ENCODE peak calls at places on chromosomes 5 and 9, in eight cellular contexts. One of them, this sample, is unnamed.
A peak's percentile ranks its signal among the peaks of the same experiment; 100 is the strongest.

GRCh38 chr5:82798676-82799075 is 278.5 kb downstream of the TMEM167A start:
- DNase-seq in kidney epithelial cell: no peak
- DNase-seq in NCI-H510A: no peak
- DNase-seq in A549: no peak
- DNase-seq in AG10803: no peak
- DNase-seq in T-cell: no peak
- DNase-seq in H4: no peak
- DNase-seq in NCI-H748 treated with DMSO at 0.1 percent for 48 hours: no peak
- DNase-seq in this sample: no peak

GRCh38 chr5:37835400-37835973 is 4.4 kb downstream of the GDNF start:
- DNase-seq in NCI-H510A: no peak
- DNase-seq in AG10803: no peak
- DNase-seq in T-cell: no peak
- DNase-seq in kidney epithelial cell: no peak
- DNase-seq in A549: no peak
- DNase-seq in NCI-H748 treated with DMSO at 0.1 percent for 48 hours: no peak
- DNase-seq in H4: no peak
- DNase-seq in this sample: no peak

GRCh38 chr5:111627862-111628261 is 115.5 kb upstream of the STARD4 start:
- DNase-seq in kidney epithelial cell: no peak
- DNase-seq in H4: no peak
- DNase-seq in AG10803: no peak
- DNase-seq in NCI-H748 treated with DMSO at 0.1 percent for 48 hours: no peak
- DNase-seq in NCI-H510A: no peak
- DNase-seq in T-cell: no peak
- DNase-seq in A549: no peak
- DNase-seq in this sample: no peak

GRCh38 chr5:149210968-149211495 is 60.6 kb upstream of the AFAP1L1 start:
- DNase-seq in T-cell: peak; percentile 21
- DNase-seq in kidney epithelial cell: no peak
- DNase-seq in NCI-H510A: no peak
- DNase-seq in NCI-H748 treated with DMSO at 0.1 percent for 48 hours: no peak
- DNase-seq in H4: peak; percentile 31
- DNase-seq in A549: no peak
- DNase-seq in AG10803: no peak
- DNase-seq in this sample: no peak

GRCh38 chr5:148259288-148259687 is 9.3 kb upstream of the SPINK13 start:
- DNase-seq in AG10803: no peak
- DNase-seq in H4: no peak
- DNase-seq in T-cell: no peak
- DNase-seq in NCI-H510A: no peak
- DNase-seq in NCI-H748 treated with DMSO at 0.1 percent for 48 hours: no peak
- DNase-seq in kidney epithelial cell: no peak
- DNase-seq in A549: no peak
- DNase-seq in this sample: no peak

GRCh38 chr9:135989722-135990467 is 28.7 kb upstream of the UBAC1 start:
- DNase-seq in NCI-H748 treated with DMSO at 0.1 percent for 48 hours: no peak
- DNase-seq in A549: no peak
- DNase-seq in kidney epithelial cell: no peak
- DNase-seq in T-cell: no peak
- DNase-seq in NCI-H510A: peak; percentile 59
- DNase-seq in AG10803: no peak
- DNase-seq in H4: no peak
- DNase-seq in this sample: no peak

GRCh38 chr5:176788091-176788490 is 22.3 kb upstream of the UNC5A start:
- DNase-seq in A549: no peak
- DNase-seq in H4: no peak
- DNase-seq in NCI-H748 treated with DMSO at 0.1 percent for 48 hours: no peak
- DNase-seq in NCI-H510A: no peak
- DNase-seq in AG10803: no peak
- DNase-seq in T-cell: no peak
- DNase-seq in kidney epithelial cell: no peak
- DNase-seq in this sample: no peak

GRCh38 chr9:119834064-119834620 is 464.9 kb upstream of the BRINP1 start:
- DNase-seq in NCI-H510A: no peak
- DNase-seq in NCI-H748 treated with DMSO at 0.1 percent for 48 hours: no peak
- DNase-seq in A549: no peak
- DNase-seq in AG10803: peak; percentile 2
- DNase-seq in T-cell: no peak
- DNase-seq in kidney epithelial cell: no peak
- DNase-seq in H4: no peak
- DNase-seq in this sample: no peak

GRCh38 chr5:124631874-124632550 is 114.4 kb downstream of the ZNF608 start:
- DNase-seq in T-cell: no peak
- DNase-seq in A549: no peak
- DNase-seq in kidney epithelial cell: no peak
- DNase-seq in H4: no peak
- DNase-seq in NCI-H510A: no peak
- DNase-seq in AG10803: no peak
- DNase-seq in NCI-H748 treated with DMSO at 0.1 percent for 48 hours: no peak
- DNase-seq in this sample: no peak

GRCh38 chr9:69946800-69947437 is 96.7 kb upstream of the MAMDC2 start:
- DNase-seq in A549: peak; percentile 84
- DNase-seq in NCI-H510A: no peak
- DNase-seq in T-cell: no peak
- DNase-seq in H4: peak; percentile 86
- DNase-seq in AG10803: peak; percentile 91
- DNase-seq in kidney epithelial cell: peak; percentile 83
- DNase-seq in NCI-H748 treated with DMSO at 0.1 percent for 48 hours: no peak
- DNase-seq in this sample: peak; percentile 88

GRCh38 chr9:6413365-6414263 is 615 bp downstream of the UHRF2 start:
- DNase-seq in T-cell: peak; percentile 6
- DNase-seq in NCI-H510A: no peak
- DNase-seq in kidney epithelial cell: no peak
- DNase-seq in NCI-H748 treated with DMSO at 0.1 percent for 48 hours: peak; percentile 59
- DNase-seq in AG10803: peak; percentile 10
- DNase-seq in H4: no peak
- DNase-seq in A549: peak; percentile 27
- DNase-seq in this sample: no peak

GRCh38 chr9:114005371-114006154 is 72.5 kb downstream of the AMBP start:
- DNase-seq in AG10803: no peak
- DNase-seq in NCI-H748 treated with DMSO at 0.1 percent for 48 hours: no peak
- DNase-seq in H4: no peak
- DNase-seq in A549: no peak
- DNase-seq in NCI-H510A: no peak
- DNase-seq in T-cell: no peak
- DNase-seq in kidney epithelial cell: no peak
- DNase-seq in this sample: no peak

GRCh38 chr9:115691097-115691496 is 462.5 kb upstream of the PAPPA start:
- DNase-seq in NCI-H510A: no peak
- DNase-seq in H4: peak; percentile 85
- DNase-seq in A549: peak; percentile 83
- DNase-seq in T-cell: no peak
- DNase-seq in AG10803: peak; percentile 99
- DNase-seq in NCI-H748 treated with DMSO at 0.1 percent for 48 hours: no peak
- DNase-seq in kidney epithelial cell: peak; percentile 92
- DNase-seq in this sample: peak; percentile 99

GRCh38 chr9:128689820-128690683 is 1.0 kb downstream of the SET start:
- DNase-seq in T-cell: peak; percentile 36
- DNase-seq in NCI-H748 treated with DMSO at 0.1 percent for 48 hours: no peak
- DNase-seq in H4: peak; percentile 47
- DNase-seq in AG10803: peak; percentile 34
- DNase-seq in kidney epithelial cell: no peak
- DNase-seq in A549: peak; percentile 70
- DNase-seq in NCI-H510A: no peak
- DNase-seq in this sample: no peak

GRCh38 chr5:174585472-174585871 is 138.9 kb upstream of the MSX2 start:
- DNase-seq in kidney epithelial cell: no peak
- DNase-seq in T-cell: no peak
- DNase-seq in NCI-H748 treated with DMSO at 0.1 percent for 48 hours: no peak
- DNase-seq in H4: no peak
- DNase-seq in NCI-H510A: no peak
- DNase-seq in AG10803: no peak
- DNase-seq in A549: no peak
- DNase-seq in this sample: no peak

GRCh38 chr5:10621837-10622236 is 58.0 kb downstream of the ANKRD33B start:
- DNase-seq in H4: no peak
- DNase-seq in A549: no peak
- DNase-seq in kidney epithelial cell: no peak
- DNase-seq in T-cell: no peak
- DNase-seq in AG10803: no peak
- DNase-seq in NCI-H510A: no peak
- DNase-seq in NCI-H748 treated with DMSO at 0.1 percent for 48 hours: no peak
- DNase-seq in this sample: no peak

This sample was measured in HS-5.